ENCODE peak calls at places on chromosomes 3 and 15, in four cellular contexts. One of them, this sample, is unnamed.

GRCh38 chr3:39707314-39707909 is 102.0 kb upstream of the MYRIP start:
- DNase-seq in HFF-Myc: no peak
- DNase-seq in AG09309: peak
- DNase-seq in effector memory CD4-positive, alpha-beta T cell: no peak
- DNase-seq in this sample: peak

GRCh38 chr3:134757549-134758069 is 37.5 kb upstream of the EPHB1 start:
- DNase-seq in HFF-Myc: no peak
- DNase-seq in AG09309: no peak
- DNase-seq in effector memory CD4-positive, alpha-beta T cell: no peak
- DNase-seq in this sample: no peak

GRCh38 chr3:119582178-119582577 is 2.9 kb downstream of the ADPRH start:
- DNase-seq in HFF-Myc: no peak
- DNase-seq in AG09309: no peak
- DNase-seq in effector memory CD4-positive, alpha-beta T cell: peak
- DNase-seq in this sample: peak

GRCh38 chr3:4680227-4680691 is 187.1 kb downstream of the ITPR1 start:
- DNase-seq in HFF-Myc: peak
- DNase-seq in AG09309: no peak
- DNase-seq in effector memory CD4-positive, alpha-beta T cell: no peak
- DNase-seq in this sample: no peak

GRCh38 chr3:112640864-112641751 is at the start of gene CCDC80:
- DNase-seq in HFF-Myc: peak
- DNase-seq in AG09309: peak
- DNase-seq in effector memory CD4-positive, alpha-beta T cell: no peak
- DNase-seq in this sample: peak

GRCh38 chr3:131794766-131795381 is 239.9 kb downstream of the CPNE4 start:
- DNase-seq in HFF-Myc: peak
- DNase-seq in AG09309: peak
- DNase-seq in effector memory CD4-positive, alpha-beta T cell: no peak
- DNase-seq in this sample: peak

GRCh38 chr15:99683000-99683670 is 50.1 kb downstream of the LYSMD4 start:
- DNase-seq in HFF-Myc: no peak
- DNase-seq in AG09309: no peak
- DNase-seq in effector memory CD4-positive, alpha-beta T cell: no peak
- DNase-seq in this sample: peak

GRCh38 chr3:115350606-115351005 is 203.5 kb upstream of the ZBTB20 start:
- DNase-seq in HFF-Myc: no peak
- DNase-seq in AG09309: no peak
- DNase-seq in effector memory CD4-positive, alpha-beta T cell: no peak
- DNase-seq in this sample: no peak

GRCh38 chr3:22960326-22960984 is 242.7 kb upstream of the UBE2E2 start:
- DNase-seq in HFF-Myc: peak
- DNase-seq in AG09309: no peak
- DNase-seq in effector memory CD4-positive, alpha-beta T cell: no peak
- DNase-seq in this sample: peak

GRCh38 chr3:118055381-118055780 is 979.3 kb downstream of the IGSF11 start:
- DNase-seq in HFF-Myc: no peak
- DNase-seq in AG09309: no peak
- DNase-seq in effector memory CD4-positive, alpha-beta T cell: no peak
- DNase-seq in this sample: no peak

GRCh38 chr15:66293419-66294156 is at the start of gene DIS3L:
- DNase-seq in HFF-Myc: no peak
- DNase-seq in AG09309: no peak
- DNase-seq in effector memory CD4-positive, alpha-beta T cell: peak
- DNase-seq in this sample: peak

GRCh38 chr3:53798144-53798543 is 48.1 kb downstream of the CHDH start:
- DNase-seq in HFF-Myc: no peak
- DNase-seq in AG09309: no peak
- DNase-seq in effector memory CD4-positive, alpha-beta T cell: no peak
- DNase-seq in this sample: no peak

DNA sequence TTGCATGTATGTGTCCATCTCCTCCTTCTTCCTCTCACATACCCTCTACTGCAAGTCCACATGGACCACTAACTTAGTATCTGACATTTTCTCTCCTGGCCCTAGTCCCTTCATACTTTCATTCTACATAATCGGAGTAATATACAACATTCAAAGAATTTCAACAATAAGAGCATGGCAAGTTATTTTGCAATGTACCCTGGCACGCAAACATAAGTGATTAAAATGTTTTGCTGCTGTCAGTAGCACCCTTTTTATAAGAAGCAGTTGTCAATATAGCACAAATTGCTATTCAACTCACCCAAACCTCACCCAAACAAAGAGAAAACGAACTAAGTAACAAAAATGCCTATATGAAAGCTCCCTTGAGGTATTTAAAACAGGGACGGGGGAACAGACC is 1.8 kb downstream of the TOP2B start:
- DNase-seq in HFF-Myc: no peak
- DNase-seq in AG09309: no peak
- DNase-seq in effector memory CD4-positive, alpha-beta T cell: no peak
- DNase-seq in this sample: no peak
- H3K4me3 ChIP-seq in HFF-Myc: peak
- H3K4me3 ChIP-seq in AG09309: peak
- H3K4me3 ChIP-seq in effector memory CD4-positive, alpha-beta T cell: peak
- H3K4me3 ChIP-seq in this sample: peak

GRCh38 chr15:79015416-79015815 is 70.6 kb upstream of the CTSH start:
- DNase-seq in HFF-Myc: no peak
- DNase-seq in AG09309: no peak
- DNase-seq in effector memory CD4-positive, alpha-beta T cell: no peak
- DNase-seq in this sample: no peak

GRCh38 chr15:79017953-79018352 is 72.6 kb downstream of the RASGRF1 start:
- DNase-seq in HFF-Myc: no peak
- DNase-seq in AG09309: no peak
- DNase-seq in effector memory CD4-positive, alpha-beta T cell: no peak
- DNase-seq in this sample: no peak

GRCh38 chr15:79018960-79019359 is 71.6 kb downstream of the RASGRF1 start:
- DNase-seq in HFF-Myc: no peak
- DNase-seq in AG09309: no peak
- DNase-seq in effector memory CD4-positive, alpha-beta T cell: no peak
- DNase-seq in this sample: no peak

GRCh38 chr15:79016527-79017170 is 71.8 kb upstream of the CTSH start:
- DNase-seq in HFF-Myc: no peak
- DNase-seq in AG09309: no peak
- DNase-seq in effector memory CD4-positive, alpha-beta T cell: no peak
- DNase-seq in this sample: no peak
- H3K4me3 ChIP-seq in HFF-Myc: no peak
- H3K4me3 ChIP-seq in AG09309: no peak
- H3K4me3 ChIP-seq in effector memory CD4-positive, alpha-beta T cell: no peak
- H3K4me3 ChIP-seq in this sample: no peak

GRCh38 chr3:69683076-69683806 is 56.0 kb upstream of the MITF start:
- DNase-seq in HFF-Myc: no peak
- DNase-seq in AG09309: no peak
- DNase-seq in effector memory CD4-positive, alpha-beta T cell: no peak
- DNase-seq in this sample: no peak
- H3K4me3 ChIP-seq in HFF-Myc: no peak
- H3K4me3 ChIP-seq in AG09309: no peak
- H3K4me3 ChIP-seq in effector memory CD4-positive, alpha-beta T cell: no peak
- H3K4me3 ChIP-seq in this sample: no peak

DNA sequence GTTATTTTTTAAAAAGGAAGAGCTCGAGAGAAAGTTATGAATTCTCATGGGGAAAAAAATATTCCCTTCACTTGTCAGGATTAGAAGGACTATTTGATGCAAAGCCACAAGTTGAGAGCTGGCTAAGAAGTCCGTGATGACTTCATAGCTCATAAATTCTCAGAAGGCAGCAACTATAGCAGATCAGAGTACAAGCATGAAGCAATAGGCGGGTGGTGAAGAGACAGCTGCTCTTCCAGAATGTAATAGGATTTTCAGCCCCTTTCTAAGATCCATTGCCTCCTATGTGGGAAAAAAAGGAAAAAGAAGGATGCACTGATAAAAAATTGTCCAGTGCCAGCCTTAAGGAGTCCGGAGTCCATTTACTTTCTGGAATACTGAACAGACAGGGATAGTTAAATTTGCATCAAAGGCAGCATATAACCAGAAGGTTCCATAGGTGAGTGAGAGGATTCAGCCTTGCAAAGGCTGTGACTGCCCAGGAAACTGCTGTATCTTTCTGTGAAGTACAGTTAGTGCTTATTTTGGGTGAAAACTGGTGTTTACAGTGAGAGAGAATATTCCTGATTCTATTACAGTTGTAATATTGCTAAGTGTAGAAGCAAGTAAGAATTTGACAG is 929.5 kb upstream of the ALCAM start:
- DNase-seq in HFF-Myc: no peak
- DNase-seq in AG09309: peak
- DNase-seq in effector memory CD4-positive, alpha-beta T cell: no peak
- DNase-seq in this sample: peak
- H3K4me3 ChIP-seq in HFF-Myc: no peak
- H3K4me3 ChIP-seq in AG09309: no peak
- H3K4me3 ChIP-seq in effector memory CD4-positive, alpha-beta T cell: no peak
- H3K4me3 ChIP-seq in this sample: no peak

GRCh38 chr3:196080517-196080841 is 1.4 kb downstream of the TFRC start:
- DNase-seq in HFF-Myc: no peak
- DNase-seq in AG09309: no peak
- DNase-seq in effector memory CD4-positive, alpha-beta T cell: no peak
- DNase-seq in this sample: no peak
- H3K4me3 ChIP-seq in HFF-Myc: peak
- H3K4me3 ChIP-seq in AG09309: peak
- H3K4me3 ChIP-seq in effector memory CD4-positive, alpha-beta T cell: peak
- H3K4me3 ChIP-seq in this sample: peak

DNA sequence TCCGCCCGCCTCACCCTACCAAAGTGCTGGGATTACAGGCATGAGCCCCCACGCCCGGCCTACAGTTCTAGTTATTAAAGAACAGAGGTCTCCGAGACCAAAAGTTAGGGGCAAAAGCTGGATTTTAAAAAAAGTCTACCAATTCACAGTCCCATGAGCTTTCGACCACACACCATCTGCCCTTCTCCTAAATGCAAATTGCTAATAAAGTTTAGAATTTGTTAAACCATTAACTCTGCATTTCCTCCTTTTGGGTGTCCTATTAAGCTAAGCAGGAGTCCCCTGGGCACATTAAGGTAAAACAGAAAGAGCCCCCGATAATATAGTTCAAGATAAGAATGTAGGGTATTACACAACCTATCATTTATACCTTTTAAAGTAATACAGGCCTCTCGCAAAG is 322.7 kb downstream of the FOXP1 start:
- DNase-seq in HFF-Myc: no peak
- DNase-seq in AG09309: no peak
- DNase-seq in effector memory CD4-positive, alpha-beta T cell: no peak
- DNase-seq in this sample: no peak
- H3K4me3 ChIP-seq in HFF-Myc: no peak
- H3K4me3 ChIP-seq in AG09309: no peak
- H3K4me3 ChIP-seq in effector memory CD4-positive, alpha-beta T cell: no peak
- H3K4me3 ChIP-seq in this sample: no peak

GRCh38 chr15:91562698-91563097 is 290.8 kb upstream of the SLCO3A1 start:
- DNase-seq in HFF-Myc: no peak
- DNase-seq in AG09309: no peak
- DNase-seq in effector memory CD4-positive, alpha-beta T cell: no peak
- DNase-seq in this sample: no peak

GRCh38 chr15:91566116-91566515 is 287.4 kb upstream of the SLCO3A1 start:
- DNase-seq in HFF-Myc: no peak
- DNase-seq in AG09309: no peak
- DNase-seq in effector memory CD4-positive, alpha-beta T cell: no peak
- DNase-seq in this sample: no peak

GRCh38 chr15:91559066-91559465 is 294.4 kb upstream of the SLCO3A1 start:
- DNase-seq in HFF-Myc: no peak
- DNase-seq in AG09309: no peak
- DNase-seq in effector memory CD4-positive, alpha-beta T cell: no peak
- DNase-seq in this sample: no peak

GRCh38 chr15:91561371-91562100 is 292.0 kb upstream of the SLCO3A1 start:
- DNase-seq in HFF-Myc: peak
- DNase-seq in AG09309: peak
- DNase-seq in effector memory CD4-positive, alpha-beta T cell: no peak
- DNase-seq in this sample: peak
- H3K4me3 ChIP-seq in HFF-Myc: no peak
- H3K4me3 ChIP-seq in AG09309: no peak
- H3K4me3 ChIP-seq in effector memory CD4-positive, alpha-beta T cell: no peak
- H3K4me3 ChIP-seq in this sample: no peak

DNA sequence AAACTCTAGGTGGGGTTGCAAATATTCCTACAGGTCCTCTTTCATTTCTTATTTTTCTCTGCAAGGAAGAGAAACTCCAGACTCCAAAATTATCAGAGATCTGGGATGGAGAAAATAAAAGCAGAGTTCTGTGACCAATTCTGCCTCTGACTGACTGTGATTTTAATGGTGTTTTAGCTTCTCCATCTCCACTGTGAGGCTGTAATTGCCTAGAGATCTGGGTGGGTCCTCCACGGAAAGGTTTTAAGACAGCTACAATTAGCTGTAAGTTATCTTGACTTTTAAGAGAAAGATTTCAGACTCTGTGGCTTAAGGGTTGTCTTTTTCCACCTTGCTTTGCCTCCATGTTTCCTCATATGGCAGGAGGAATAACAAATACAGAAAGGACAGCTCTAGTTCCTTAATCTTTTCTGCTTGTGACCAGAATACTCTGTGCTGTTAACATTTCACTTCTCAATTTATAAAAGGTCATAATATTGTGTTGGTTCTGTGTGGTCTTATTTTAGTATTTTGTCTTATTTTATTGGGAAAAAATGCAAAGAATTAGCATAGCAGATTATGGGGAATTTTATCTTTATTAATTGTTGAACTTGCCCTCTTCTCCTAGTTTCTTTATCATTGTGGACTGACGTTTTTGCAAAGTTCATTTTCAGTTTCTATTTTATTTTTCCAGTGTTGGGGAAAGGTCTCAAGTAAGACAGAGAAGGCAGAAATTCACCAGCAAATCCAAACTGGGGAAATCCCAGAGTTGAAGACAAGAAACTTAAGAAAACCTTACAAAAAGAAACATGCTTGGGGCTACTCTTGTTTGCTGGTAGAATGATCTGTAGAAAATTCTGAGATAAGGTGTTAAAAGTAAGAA is 157.9 kb downstream of the RAP2B start:
- DNase-seq in HFF-Myc: no peak
- DNase-seq in AG09309: no peak
- DNase-seq in effector memory CD4-positive, alpha-beta T cell: no peak
- DNase-seq in this sample: no peak
- H3K4me3 ChIP-seq in HFF-Myc: no peak
- H3K4me3 ChIP-seq in AG09309: no peak
- H3K4me3 ChIP-seq in effector memory CD4-positive, alpha-beta T cell: no peak
- H3K4me3 ChIP-seq in this sample: no peak

This sample was measured in fibroblast of mammary gland.